ENCODE peak calls at places on chromosomes 3 and 15, in six cellular contexts. J is HCT116; U is CD8-positive, alpha-beta T cell; M is heart right ventricle; G is lower lobe of right lung; S is fibroblast of the aortic adventitia. V is an unnamed sample.

GRCh38 chr3:122962149-122962548 is 65.4 kb downstream of the SEMA5B start:
- DNase-seq in S (no peak), U (no peak), G (no peak), J (no peak), M (no peak), V (no peak)

GRCh38 chr15:95227235-95227634 is 995.9 kb downstream of the MCTP2 start:
- DNase-seq in G (no peak), J (no peak), S (no peak), M (no peak), U (no peak), V (peak)

GRCh38 chr15:43103939-43104338 is 1.9 kb downstream of the UBR1 start:
- DNase-seq in M (no peak), U (no peak), G (no peak), J (no peak), S (no peak), V (no peak)

GRCh38 chr15:63469190-63469589 is 35.2 kb upstream of the USP3 start:
- DNase-seq in M (no peak), J (no peak), U (peak), G (no peak), S (no peak), V (no peak)

GRCh38 chr3:20698896-20699295 is 512.9 kb upstream of the SGO1 start:
- DNase-seq in G (no peak), J (no peak), S (no peak), U (no peak), M (no peak), V (no peak)

GRCh38 chr3:12966847-12967750 is 106.1 kb downstream of the IQSEC1 start:
- DNase-seq in U (no peak), M (peak), S (peak), G (peak), J (no peak), V (no peak)

GRCh38 chr15:41429003-41429890 is 12.4 kb downstream of the RTF1 start:
- DNase-seq in U (no peak), S (peak), J (no peak), G (no peak), M (no peak), V (no peak)

GRCh38 chr15:79339588-79340314 is 28.8 kb downstream of the TMED3 start:
- DNase-seq in J (peak), G (no peak), M (no peak), S (peak), U (no peak), V (peak)

GRCh38 chr3:13023251-13024055 is 49.8 kb downstream of the IQSEC1 start:
- DNase-seq in G (peak), J (no peak), S (peak), M (no peak), U (no peak), V (no peak)

GRCh38 chr15:58185439-58185838 is 47.3 kb downstream of the AQP9 start:
- DNase-seq in S (peak), M (no peak), J (no peak), G (no peak), U (no peak), V (no peak)

GRCh38 chr3:80733522-80734176 is 965.9 kb upstream of the ROBO1 start:
- DNase-seq in G (no peak), M (no peak), U (no peak), S (peak), J (no peak), V (no peak)

GRCh38 chr3:132464066-132464465 is 46.8 kb downstream of the DNAJC13 start:
- DNase-seq in G (no peak), U (no peak), M (no peak), J (no peak), S (peak), V (no peak)

GRCh38 chr3:44125882-44126281 is 115.8 kb upstream of the TOPAZ1 start:
- DNase-seq in M (no peak), G (no peak), J (no peak), S (peak), U (no peak), V (no peak)

GRCh38 chr15:31396881-31397560 is 70.4 kb downstream of the KLF13 start:
- DNase-seq in G (peak), M (peak), S (peak), J (peak), U (no peak), V (no peak)

GRCh38 chr15:64950888-64951287 is 38.8 kb downstream of the SPG21 start:
- DNase-seq in S (no peak), U (no peak), M (no peak), G (no peak), J (no peak), V (no peak)

GRCh38 chr3:56019490-56019889 is 448.8 kb downstream of the ERC2 start:
- DNase-seq in S (no peak), U (no peak), G (no peak), M (no peak), J (no peak), V (no peak)

GRCh38 chr3:112778298-112779008 is 68.2 kb downstream of the CD200R1L start:
- DNase-seq in U (no peak), S (peak), J (no peak), M (no peak), G (no peak), V (no peak)

GRCh38 chr15:101490408-101490891 is 943 bp upstream of the PCSK6 start:
- DNase-seq in G (no peak), U (no peak), S (no peak), J (no peak), M (no peak), V (no peak)

GRCh38 chr15:31440754-31441298 is 114.2 kb downstream of the KLF13 start:
- DNase-seq in S (peak), J (no peak), M (peak), U (peak), G (peak), V (no peak)

GRCh38 chr15:52960283-52960682 is 170.1 kb upstream of the ONECUT1 start:
- DNase-seq in M (no peak), G (no peak), S (no peak), J (no peak), U (no peak), V (no peak)

GRCh38 chr15:64949383-64950141 is 37.9 kb downstream of the ANKDD1A start:
- DNase-seq in S (no peak), G (no peak), M (no peak), J (no peak), U (no peak), V (no peak)

GRCh38 chr15:65918357-65918920 is 49.1 kb downstream of the RAB11A start:
- DNase-seq in J (no peak), U (no peak), S (no peak), G (no peak), M (no peak), V (no peak)

GRCh38 chr15:80990955-80991354 is 1.3 kb upstream of the MESD start:
- DNase-seq in U (no peak), S (no peak), J (no peak), M (no peak), G (no peak), V (no peak)
- H3K4me3 ChIP-seq in U (no peak), S (no peak), J (no peak), M (no peak), G (no peak), V (no peak)

DNA sequence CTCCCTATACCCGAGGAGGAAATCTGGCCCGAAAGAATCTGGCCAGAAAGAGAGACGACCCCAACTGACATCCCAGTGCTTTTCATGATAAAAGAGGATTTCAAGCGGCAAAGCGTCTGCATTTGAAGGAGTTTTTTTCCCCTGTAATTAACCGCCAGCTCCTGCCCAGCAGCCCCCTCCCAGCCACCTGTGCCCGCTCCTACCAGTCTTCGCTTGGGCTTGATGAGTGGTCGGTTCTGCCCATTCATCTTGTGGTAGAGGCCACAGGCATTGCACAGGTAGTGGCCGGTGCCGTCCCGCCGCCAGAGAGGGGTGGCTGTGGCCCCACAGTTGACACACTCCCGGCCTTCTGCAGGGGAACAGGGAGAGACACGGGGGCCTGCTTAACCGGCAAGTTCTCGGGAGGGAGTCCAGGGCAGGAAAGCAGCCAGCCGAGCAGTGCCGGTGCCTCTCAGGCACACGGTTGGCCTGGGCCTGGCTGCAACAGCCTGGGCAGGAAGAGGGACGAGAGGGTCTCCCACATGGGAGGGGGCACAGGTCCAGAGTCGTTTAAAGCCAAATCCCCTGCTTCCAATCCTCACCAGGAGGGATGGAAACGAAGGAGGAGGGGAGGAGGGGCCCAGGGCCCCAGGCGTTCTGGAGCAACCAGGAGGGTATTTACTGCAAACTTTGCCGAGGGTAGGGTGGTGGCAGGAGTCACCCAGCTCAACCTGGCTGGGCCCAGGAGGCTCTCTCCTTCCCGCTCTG is 9.2 kb downstream of the GATA2 start:
- DNase-seq in U (no peak), S (no peak), G (peak), J (no peak), M (no peak), V (no peak)
- H3K4me3 ChIP-seq in U (peak), S (peak), G (peak), J (no peak), M (peak), V (no peak)

DNA sequence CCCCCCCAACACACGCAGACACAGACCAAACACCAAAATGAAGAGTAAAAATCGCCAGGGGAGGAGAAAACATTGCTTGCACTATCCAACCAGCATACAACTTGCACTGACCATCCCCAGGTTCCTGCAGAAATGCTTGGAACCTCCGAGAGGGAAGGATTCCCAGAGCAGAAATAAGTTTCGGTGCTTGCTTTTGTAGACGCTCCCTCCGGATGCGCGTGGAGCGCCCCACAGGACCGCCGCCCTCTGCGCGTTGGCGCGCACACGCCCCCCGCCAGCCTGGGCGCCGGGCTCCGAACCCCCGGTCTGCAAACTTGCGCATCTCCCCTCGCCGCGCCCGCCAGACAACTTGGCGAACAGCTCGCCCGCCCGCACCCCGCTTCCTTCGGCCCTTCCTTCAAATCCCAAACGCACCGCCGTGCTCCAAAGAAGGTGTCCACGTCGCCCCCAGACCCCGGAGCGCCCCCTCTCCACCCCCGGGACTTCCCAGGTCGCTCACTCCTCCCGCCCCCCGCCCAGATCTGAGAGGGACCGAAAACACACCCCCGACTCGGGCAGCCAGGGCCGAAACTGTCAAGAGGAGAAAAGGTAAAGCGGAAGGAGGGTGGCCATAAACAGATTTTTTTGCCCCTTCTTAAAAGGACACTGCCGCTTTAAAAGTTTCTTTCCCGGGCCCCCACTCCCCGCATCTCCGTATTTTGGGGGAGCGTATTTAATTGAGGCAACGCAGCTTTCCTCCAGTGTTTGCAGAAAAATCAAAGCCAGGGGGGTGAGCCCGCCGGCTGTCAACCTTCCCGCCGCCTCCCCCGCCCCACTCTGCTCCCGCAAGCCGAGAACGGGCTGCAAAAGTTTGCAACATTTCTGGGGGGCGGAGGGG is 839 bp downstream of the RORA start:
- DNase-seq in M (peak), G (peak), S (peak), U (no peak), J (no peak), V (no peak)
- H3K4me3 ChIP-seq in M (peak), G (peak), S (peak), U (no peak), J (no peak), V (peak)

GRCh38 chr3:182725372-182726251 is 67.7 kb upstream of the ATP11B start:
- DNase-seq in M (no peak), S (no peak), G (no peak), U (no peak), J (no peak), V (no peak)
- H3K4me3 ChIP-seq in M (no peak), S (peak), G (no peak), U (no peak), J (no peak), V (no peak)

GRCh38 chr3:142850395-142851023 is 38.4 kb downstream of the PCOLCE2 start:
- DNase-seq in S (peak), G (peak), M (no peak), J (peak), U (no peak), V (peak)
- H3K4me3 ChIP-seq in S (no peak), G (no peak), M (no peak), J (no peak), U (no peak), V (no peak)